ENCODE peak calls at places on chromosome 12, in five cellular contexts. H is T-helper 1 cell, W is islet precursor cell, V is prostate gland, X is NCI-H460. E is an unnamed sample.

GRCh38 chr12:52667509-52667908 is 12.7 kb downstream of the KRT1 start:
- DNase-seq in V (no peak), W (peak), X (peak), H (no peak), E (no peak)

GRCh38 chr12:1587927-1588573 is 6.3 kb downstream of the FBXL14 start:
- DNase-seq in W (no peak), V (no peak), H (no peak), X (no peak), E (no peak)

GRCh38 chr12:47754126-47754525 is 4.6 kb downstream of the RAPGEF3 start:
- DNase-seq in V (no peak), W (no peak), H (no peak), X (no peak), E (no peak)

GRCh38 chr12:132761911-132762583 is 415 bp upstream of the ANKLE2 start:
- DNase-seq in V (peak), H (peak), W (peak), X (peak), E (peak)

GRCh38 chr12:95215925-95216324 is 1.3 kb downstream of the FGD6 start:
- DNase-seq in X (no peak), H (no peak), W (no peak), V (no peak), E (no peak)

GRCh38 chr12:107584523-107584922 is 101.1 kb upstream of the PWP1 start:
- DNase-seq in V (no peak), H (no peak), W (no peak), X (no peak), E (no peak)

GRCh38 chr12:68883151-68883550 is 49.8 kb downstream of the CPM start:
- DNase-seq in W (no peak), V (no peak), X (no peak), H (no peak), E (no peak)

GRCh38 chr12:43104524-43104923 is 447.5 kb downstream of the ADAMTS20 start:
- DNase-seq in V (no peak), H (no peak), X (no peak), W (no peak), E (no peak)

GRCh38 chr12:47837190-47838171 is 17.8 kb upstream of the HDAC7 start:
- DNase-seq in V (peak), W (peak), X (peak), H (no peak), E (peak)

GRCh38 chr12:53500119-53500775 is 836 bp upstream of the TARBP2 start:
- DNase-seq in X (no peak), H (no peak), W (no peak), V (no peak), E (no peak)

E was measured in LNCaP clone FGC.